ENCODE peak calls at places on chromosomes 16 and 17, in five cellular contexts. One of them, this sample, is unnamed.

GRCh38 chr16:60073376-60073775 is 1339.3 kb upstream of the GOT2 start:
- DNase-seq in transverse colon: no peak
- DNase-seq in endothelial cell of umbilical vein: no peak
- DNase-seq in HFF-Myc: no peak
- DNase-seq in heart left ventricle: no peak
- DNase-seq in this sample: no peak

GRCh38 chr17:17849147-17849820 is 12.5 kb upstream of the SREBF1 start:
- DNase-seq in heart left ventricle: peak
- DNase-seq in transverse colon: peak
- DNase-seq in endothelial cell of umbilical vein: no peak
- DNase-seq in HFF-Myc: no peak
- DNase-seq in this sample: no peak

GRCh38 chr16:75244844-75245758 is 6.3 kb downstream of the BCAR1 start:
- DNase-seq in transverse colon: peak
- DNase-seq in heart left ventricle: peak
- DNase-seq in HFF-Myc: peak
- DNase-seq in endothelial cell of umbilical vein: peak
- DNase-seq in this sample: peak

GRCh38 chr16:1278456-1278855 is 22.6 kb downstream of the TPSD1 start:
- DNase-seq in HFF-Myc: no peak
- DNase-seq in endothelial cell of umbilical vein: no peak
- DNase-seq in transverse colon: no peak
- DNase-seq in heart left ventricle: no peak
- DNase-seq in this sample: no peak

GRCh38 chr17:39999067-39999466 is 16.2 kb upstream of the CSF3 start:
- DNase-seq in endothelial cell of umbilical vein: no peak
- DNase-seq in transverse colon: no peak
- DNase-seq in heart left ventricle: no peak
- DNase-seq in HFF-Myc: no peak
- DNase-seq in this sample: no peak

GRCh38 chr17:15411556-15412198 is 55.7 kb downstream of the CDRT4 start:
- DNase-seq in transverse colon: no peak
- DNase-seq in endothelial cell of umbilical vein: no peak
- DNase-seq in HFF-Myc: no peak
- DNase-seq in heart left ventricle: no peak
- DNase-seq in this sample: no peak

GRCh38 chr17:15882058-15882720 is 62.7 kb upstream of the ADORA2B start:
- DNase-seq in transverse colon: no peak
- DNase-seq in HFF-Myc: no peak
- DNase-seq in endothelial cell of umbilical vein: no peak
- DNase-seq in heart left ventricle: no peak
- DNase-seq in this sample: no peak

GRCh38 chr17:8991514-8992285 is 26.2 kb upstream of the PIK3R5 start:
- DNase-seq in endothelial cell of umbilical vein: peak
- DNase-seq in HFF-Myc: no peak
- DNase-seq in heart left ventricle: peak
- DNase-seq in transverse colon: peak
- DNase-seq in this sample: no peak

GRCh38 chr16:74297296-74297665 is 667 bp downstream of the PSMD7 start:
- DNase-seq in HFF-Myc: no peak
- DNase-seq in transverse colon: peak
- DNase-seq in endothelial cell of umbilical vein: peak
- DNase-seq in heart left ventricle: no peak
- DNase-seq in this sample: no peak

GRCh38 chr17:64775701-64776570 is 113.8 kb upstream of the SMURF2 start:
- DNase-seq in heart left ventricle: no peak
- DNase-seq in HFF-Myc: no peak
- DNase-seq in endothelial cell of umbilical vein: no peak
- DNase-seq in transverse colon: no peak
- DNase-seq in this sample: no peak

GRCh38 chr17:64779344-64780095 is 117.4 kb upstream of the SMURF2 start:
- DNase-seq in endothelial cell of umbilical vein: no peak
- DNase-seq in HFF-Myc: no peak
- DNase-seq in heart left ventricle: no peak
- DNase-seq in transverse colon: peak
- DNase-seq in this sample: no peak

GRCh38 chr17:64778102-64778366 is 115.9 kb upstream of the SMURF2 start:
- DNase-seq in HFF-Myc: no peak
- DNase-seq in heart left ventricle: no peak
- DNase-seq in transverse colon: no peak
- DNase-seq in endothelial cell of umbilical vein: no peak
- DNase-seq in this sample: no peak

GRCh38 chr17:64778367-64779290 is 116.5 kb upstream of the SMURF2 start:
- DNase-seq in heart left ventricle: no peak
- DNase-seq in transverse colon: peak
- DNase-seq in HFF-Myc: no peak
- DNase-seq in endothelial cell of umbilical vein: no peak
- DNase-seq in this sample: no peak

DNA sequence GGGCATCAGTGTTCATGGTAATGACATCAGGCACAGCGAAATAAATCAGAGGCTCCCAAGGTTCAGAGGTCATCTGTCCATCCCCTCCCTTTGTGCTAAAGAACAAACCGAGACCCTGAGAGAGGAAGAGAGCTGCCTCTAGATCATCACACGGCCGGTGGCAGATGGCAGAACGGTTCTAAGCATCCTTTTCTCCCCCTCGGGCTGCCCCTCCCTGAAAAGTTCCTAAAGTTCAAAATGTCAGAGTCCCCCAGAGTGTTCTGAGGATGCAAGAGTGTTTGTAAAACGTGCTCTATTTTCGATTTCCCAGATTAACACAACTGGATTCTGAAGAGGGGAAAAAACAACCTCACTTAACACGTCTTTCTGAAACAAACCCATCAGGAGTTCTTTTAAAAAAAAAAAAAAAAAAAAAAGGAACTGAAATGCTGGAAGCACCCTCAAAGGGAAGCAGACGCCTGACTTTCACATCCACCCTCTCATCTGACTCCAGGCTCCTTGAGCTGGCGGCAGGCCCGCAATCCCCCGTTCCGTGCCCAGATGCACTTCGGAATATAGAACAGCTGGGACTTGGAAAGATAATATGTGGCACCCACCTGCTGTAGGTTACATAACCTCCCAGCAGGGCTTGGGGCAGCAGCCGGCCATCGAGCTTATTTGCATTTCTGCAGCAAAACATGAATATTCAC is 115.5 kb upstream of the SMURF2 start:
- DNase-seq in HFF-Myc: no peak
- DNase-seq in endothelial cell of umbilical vein: no peak
- DNase-seq in transverse colon: peak
- DNase-seq in heart left ventricle: no peak
- DNase-seq in this sample: no peak
- H3K4me3 ChIP-seq in HFF-Myc: no peak
- H3K4me3 ChIP-seq in endothelial cell of umbilical vein: no peak
- H3K4me3 ChIP-seq in transverse colon: peak
- H3K4me3 ChIP-seq in heart left ventricle: peak
- H3K4me3 ChIP-seq in this sample: no peak

GRCh38 chr17:6274310-6274709 is 160.6 kb downstream of the AIPL1 start:
- DNase-seq in transverse colon: no peak
- DNase-seq in endothelial cell of umbilical vein: no peak
- DNase-seq in HFF-Myc: no peak
- DNase-seq in heart left ventricle: no peak
- DNase-seq in this sample: no peak

GRCh38 chr17:6276711-6277110 is 158.2 kb downstream of the AIPL1 start:
- DNase-seq in heart left ventricle: no peak
- DNase-seq in transverse colon: no peak
- DNase-seq in endothelial cell of umbilical vein: no peak
- DNase-seq in HFF-Myc: no peak
- DNase-seq in this sample: no peak

DNA sequence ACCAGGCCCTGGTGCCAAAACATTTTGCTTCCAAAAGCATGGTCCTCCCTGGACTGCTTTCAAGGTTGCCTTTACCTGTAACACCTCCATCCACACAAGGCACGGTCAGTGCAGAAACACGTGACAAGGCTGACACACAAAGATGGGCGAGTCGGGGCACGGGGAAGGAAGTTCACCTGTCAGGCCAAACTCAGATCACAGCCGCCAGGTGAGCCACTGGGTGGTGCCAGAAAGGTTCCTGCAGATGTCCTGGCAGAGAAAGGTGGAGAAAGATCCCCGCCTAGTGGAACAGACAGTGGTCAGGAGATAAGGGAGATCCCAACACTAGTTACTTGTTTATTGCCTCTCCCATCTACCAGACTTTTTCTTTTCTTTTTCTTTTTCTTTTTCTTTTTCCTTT is 155.3 kb downstream of the AIPL1 start:
- DNase-seq in heart left ventricle: no peak
- DNase-seq in endothelial cell of umbilical vein: peak
- DNase-seq in transverse colon: peak
- DNase-seq in HFF-Myc: no peak
- DNase-seq in this sample: no peak
- TF ChIP-seq CTCF in heart left ventricle: no peak
- TF ChIP-seq CTCF in endothelial cell of umbilical vein: no peak
- TF ChIP-seq CTCF in transverse colon: peak
- TF ChIP-seq CTCF in HFF-Myc: no peak
- TF ChIP-seq CTCF in this sample: no peak

GRCh38 chr17:7769854-7770253 is 52.3 kb downstream of the DNAH2 start:
- DNase-seq in HFF-Myc: no peak
- DNase-seq in heart left ventricle: no peak
- DNase-seq in transverse colon: no peak
- DNase-seq in endothelial cell of umbilical vein: no peak
- DNase-seq in this sample: no peak

GRCh38 chr17:7763919-7764318 is 46.4 kb downstream of the DNAH2 start:
- DNase-seq in HFF-Myc: no peak
- DNase-seq in heart left ventricle: no peak
- DNase-seq in transverse colon: no peak
- DNase-seq in endothelial cell of umbilical vein: no peak
- DNase-seq in this sample: no peak

GRCh38 chr17:7767425-7768021 is 50.0 kb downstream of the DNAH2 start:
- DNase-seq in heart left ventricle: no peak
- DNase-seq in transverse colon: no peak
- DNase-seq in endothelial cell of umbilical vein: no peak
- DNase-seq in HFF-Myc: no peak
- DNase-seq in this sample: no peak
- H3K4me3 ChIP-seq in heart left ventricle: no peak
- H3K4me3 ChIP-seq in transverse colon: no peak
- H3K4me3 ChIP-seq in endothelial cell of umbilical vein: no peak
- H3K4me3 ChIP-seq in HFF-Myc: no peak
- H3K4me3 ChIP-seq in this sample: no peak

GRCh38 chr17:38609280-38610031 is 3.7 kb upstream of the SRCIN1 start:
- DNase-seq in endothelial cell of umbilical vein: no peak
- DNase-seq in heart left ventricle: no peak
- DNase-seq in HFF-Myc: no peak
- DNase-seq in transverse colon: no peak
- DNase-seq in this sample: no peak
- TF ChIP-seq CTCF in endothelial cell of umbilical vein: peak
- TF ChIP-seq CTCF in heart left ventricle: no peak
- TF ChIP-seq CTCF in HFF-Myc: no peak
- TF ChIP-seq CTCF in transverse colon: no peak
- TF ChIP-seq CTCF in this sample: no peak

GRCh38 chr17:64706224-64707076 is 44.3 kb upstream of the SMURF2 start:
- DNase-seq in endothelial cell of umbilical vein: no peak
- DNase-seq in transverse colon: peak
- DNase-seq in HFF-Myc: no peak
- DNase-seq in heart left ventricle: no peak
- DNase-seq in this sample: no peak
- H3K4me3 ChIP-seq in endothelial cell of umbilical vein: no peak
- H3K4me3 ChIP-seq in transverse colon: no peak
- H3K4me3 ChIP-seq in HFF-Myc: no peak
- H3K4me3 ChIP-seq in heart left ventricle: no peak
- H3K4me3 ChIP-seq in this sample: no peak